ENCODE peak calls at places on chromosomes 6 and 20, in ten cellular contexts. J is AG09319, Q is body of pancreas, Z is AG09309, R is HCT116, N is GM23338, B is GM20000, M is HFF-Myc, Y is endodermal cell, U is neural progenitor cell. D is an unnamed sample.

GRCh38 chr6:19988555-19988954 is 151.4 kb downstream of the ID4 start:
- DNase-seq in Q (no peak), Z (no peak), Y (no peak), N (peak; percentile 80), R (no peak), J (no peak), U (peak; percentile 68), M (no peak), B (no peak), D (peak; percentile 29)

GRCh38 chr6:165181951-165182414 is 127.4 kb downstream of the C6orf118 start:
- DNase-seq in U (no peak), Z (peak; percentile 75), Y (no peak), B (no peak), J (peak; percentile 14), N (peak; percentile 5), M (no peak), Q (no peak), R (no peak), D (no peak)

GRCh38 chr20:54138427-54138826 is 35.4 kb downstream of the CYP24A1 start:
- DNase-seq in N (no peak), Z (no peak), B (no peak), R (no peak), Q (no peak), Y (no peak), M (no peak), J (no peak), U (no peak), D (no peak)

GRCh38 chr6:21332077-21332476 is 261.5 kb upstream of the SOX4 start:
- DNase-seq in R (no peak), Y (no peak), U (no peak), Q (no peak), B (no peak), J (no peak), Z (no peak), N (no peak), M (no peak), D (no peak)

GRCh38 chr6:21840428-21840827 is 246.9 kb downstream of the SOX4 start:
- DNase-seq in Q (no peak), M (no peak), J (no peak), N (no peak), Z (no peak), B (no peak), Y (no peak), U (no peak), R (no peak), D (no peak)

GRCh38 chr6:52391599-52391998 is 28.5 kb upstream of the EFHC1 start:
- DNase-seq in N (no peak), U (no peak), Z (no peak), B (no peak), Y (no peak), M (no peak), J (no peak), R (no peak), Q (no peak), D (no peak)

GRCh38 chr6:125952764-125953501 is 3.6 kb upstream of the HINT3 start:
- DNase-seq in Z (no peak), Q (peak; percentile 42), N (peak; percentile 54), Y (peak; percentile 91), U (peak; percentile 78), R (no peak), B (peak; percentile 28), M (no peak), J (no peak), D (no peak)

GRCh38 chr6:35048031-35048613 is 93.0 kb downstream of the TCP11 start:
- DNase-seq in J (no peak), M (no peak), N (peak; percentile 67), R (no peak), Q (peak; percentile 33), B (no peak), U (peak; percentile 84), Y (peak; percentile 74), Z (no peak), D (no peak)

GRCh38 chr6:6466967-6467761 is 121.4 kb upstream of the LY86 start:
- DNase-seq in Y (no peak), Z (no peak), B (no peak), N (no peak), Q (no peak), U (no peak), J (no peak), M (no peak), R (no peak), D (no peak)

GRCh38 chr6:29967379-29968010 is 25.2 kb downstream of the HLA-A start:
- DNase-seq in Q (peak; percentile 79), Y (no peak), Z (no peak), U (peak; percentile 16), B (no peak), M (no peak), J (no peak), N (no peak), R (peak; percentile 60), D (no peak)

GRCh38 chr6:84553527-84553926 is 210.9 kb downstream of the TBX18 start:
- DNase-seq in U (no peak), N (no peak), M (no peak), Z (no peak), J (no peak), B (no peak), Y (no peak), R (no peak), Q (no peak), D (no peak)

GRCh38 chr20:22821081-22821480 is 214.0 kb upstream of the SSTR4 start:
- DNase-seq in R (no peak), J (no peak), Z (no peak), U (no peak), Q (no peak), B (no peak), M (no peak), Y (peak; percentile 30), N (no peak), D (no peak)

GRCh38 chr20:25521382-25521781 is 63.9 kb downstream of the NINL start:
- DNase-seq in Z (no peak), N (no peak), M (no peak), J (no peak), B (no peak), Y (no peak), R (no peak), U (no peak), Q (no peak), D (no peak)

GRCh38 chr6:89297695-89298351 is 17.3 kb downstream of the GABRR2 start:
- DNase-seq in U (peak; percentile 47), R (peak; percentile 94), B (peak; percentile 83), Q (no peak), N (no peak), Y (no peak), J (peak; percentile 75), Z (peak; percentile 74), M (peak; percentile 99), D (no peak)

GRCh38 chr6:87808005-87808757 is 106.1 kb upstream of the AKIRIN2 start:
- DNase-seq in N (no peak), B (no peak), U (no peak), Q (no peak), R (no peak), Z (peak; percentile 80), J (no peak), M (no peak), Y (no peak), D (no peak)

GRCh38 chr6:35737413-35738211 is 780 bp downstream of the ARMC12 start:
- DNase-seq in J (peak; percentile 66), B (peak; percentile 73), R (peak; percentile 65), M (peak; percentile 74), N (peak; percentile 36), Q (no peak), Y (peak; percentile 46), U (no peak), Z (peak; percentile 62), D (no peak)

GRCh38 chr6:107075951-107076381 is 39.3 kb downstream of the BEND3 start:
- DNase-seq in R (no peak), M (no peak), Z (peak; percentile 23), Q (no peak), B (peak; percentile 55), Y (peak; percentile 42), U (no peak), N (no peak), J (no peak), D (no peak)

GRCh38 chr20:51132286-51132810 is 109.4 kb upstream of the KCNG1 start:
- DNase-seq in J (no peak), N (no peak), Q (no peak), R (no peak), Y (peak; percentile 35), U (no peak), M (no peak), B (no peak), Z (no peak), D (no peak)

GRCh38 chr6:147506704-147507114 is 1.8 kb upstream of the SAMD5 start:
- DNase-seq in J (no peak), R (no peak), Z (no peak), Y (peak; percentile 92), U (peak; percentile 84), Q (peak; percentile 73), M (no peak), N (peak; percentile 75), B (peak; percentile 78), D (peak; percentile 85)
- TF ChIP-seq CTCF in J (peak; percentile 81), R (peak; percentile 86), Z (peak; percentile 92), Y (peak; percentile 92), U (peak; percentile 92), Q (peak; percentile 53), M (peak; percentile 81), N (peak; percentile 76), B (peak; percentile 48), D (peak; percentile 64)

DNA sequence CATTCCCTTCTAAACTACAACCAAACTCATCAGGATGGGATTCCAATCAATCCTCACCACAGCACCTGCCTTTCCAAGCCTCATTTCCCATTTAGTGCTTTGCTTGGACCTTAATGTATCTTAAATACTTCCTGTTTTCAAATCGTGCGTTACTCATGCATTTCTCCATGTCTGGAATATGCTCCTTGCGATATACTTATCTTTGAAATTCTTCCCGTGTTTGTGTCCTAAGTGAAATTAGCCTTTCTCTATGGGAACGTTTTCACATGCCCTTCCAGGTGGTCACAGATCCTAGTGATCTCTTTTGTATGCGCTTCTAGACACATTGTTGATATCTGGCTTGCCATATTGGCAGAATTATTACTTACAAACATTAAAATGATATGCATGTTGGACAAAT is 620.6 kb upstream of the AGPAT4 start:
- DNase-seq in Y (no peak), N (no peak), R (no peak), J (no peak), B (no peak), U (no peak), M (no peak), Q (no peak), Z (no peak), D (no peak)
- TF ChIP-seq CTCF in Y (no peak), N (no peak), R (no peak), J (no peak), B (no peak), U (no peak), M (no peak), Q (no peak), Z (no peak), D (no peak)

GRCh38 chr6:36852481-36853147 is 13.4 kb upstream of the CPNE5 start:
- DNase-seq in Y (peak; percentile 59), B (no peak), M (peak; percentile 58), N (no peak), U (no peak), Z (peak; percentile 32), J (no peak), Q (no peak), R (no peak), D (no peak)
- TF ChIP-seq CTCF in Y (no peak), B (no peak), M (no peak), N (no peak), U (no peak), Z (peak; percentile 23), J (no peak), Q (no peak), R (no peak), D (no peak)

DNA sequence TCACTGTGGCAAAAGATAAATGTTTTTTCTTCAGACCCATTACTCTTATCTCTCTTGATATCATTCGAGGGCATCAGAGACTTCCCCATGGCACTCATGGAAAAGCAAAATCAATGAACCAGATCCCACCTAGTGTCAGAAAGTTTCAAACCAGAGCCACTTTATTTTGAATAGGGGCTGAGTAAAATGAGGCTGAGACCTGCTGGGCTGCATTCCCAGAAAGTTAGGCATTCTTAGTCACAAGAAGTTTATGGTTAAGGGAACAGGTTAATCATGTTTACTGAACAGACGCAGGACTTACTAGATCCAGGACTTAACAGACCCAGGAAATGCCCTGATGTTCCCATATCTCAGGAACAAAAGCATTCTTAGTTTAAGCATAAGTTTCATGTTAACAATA is 369.9 kb downstream of the BTBD3 start:
- DNase-seq in Q (peak; percentile 6), U (no peak), B (no peak), M (no peak), Y (no peak), N (peak; percentile 50), J (no peak), Z (no peak), R (no peak), D (no peak)
- TF ChIP-seq CTCF in Q (no peak), U (peak; percentile 23), B (no peak), M (no peak), Y (peak; percentile 55), N (peak; percentile 48), J (no peak), Z (no peak), R (no peak), D (no peak)